ENCODE peak calls at places on chromosomes 2 and 18, in seven cellular contexts. S is tibial artery, P is cardiac fibroblast, U is K562, E is endodermal cell, Y is GM23338, Q is pancreas. X is an unnamed sample.

GRCh38 chr2:66696374-66696773 is 261.4 kb downstream of the MEIS1 start:
- DNase-seq in S (no peak), P (no peak), U (no peak), E (no peak), Y (no peak), Q (no peak), X (no peak)

GRCh38 chr2:160054984-160055725 is 7.3 kb downstream of the PLA2R1 start:
- DNase-seq in S (no peak), P (peak; percentile 74), U (no peak), E (peak; percentile 70), Y (peak; percentile 81), Q (no peak), X (peak; percentile 25)

GRCh38 chr2:152585830-152586484 is 131.3 kb downstream of the PRPF40A start:
- DNase-seq in S (peak; percentile 53), P (peak; percentile 94), U (peak; percentile 34), E (no peak), Y (no peak), Q (no peak), X (no peak)

GRCh38 chr2:135052997-135053474 is 944 bp downstream of the RAB3GAP1 start:
- DNase-seq in S (no peak), P (no peak), U (peak; percentile 24), E (peak; percentile 49), Y (peak; percentile 8), Q (no peak), X (no peak)

GRCh38 chr2:218366621-218367414 is 10.2 kb downstream of the CATIP start:
- DNase-seq in S (peak; percentile 19), P (no peak), U (peak; percentile 37), E (no peak), Y (no peak), Q (no peak), X (no peak)

GRCh38 chr2:208595386-208596275 is 189.0 kb downstream of the PTH2R start:
- DNase-seq in S (no peak), P (no peak), U (peak; percentile 75), E (no peak), Y (peak; percentile 17), Q (no peak), X (no peak)

GRCh38 chr2:187942876-187943275 is 348.8 kb upstream of the GULP1 start:
- DNase-seq in S (peak; percentile 24), P (peak; percentile 20), U (no peak), E (no peak), Y (no peak), Q (no peak), X (no peak)

GRCh38 chr2:142867161-142867560 is 10.3 kb upstream of the KYNU start:
- DNase-seq in S (no peak), P (no peak), U (no peak), E (no peak), Y (no peak), Q (no peak), X (no peak)

GRCh38 chr2:28063492-28063962 is 173.0 kb downstream of the BABAM2 start:
- DNase-seq in S (no peak), P (peak; percentile 21), U (no peak), E (no peak), Y (no peak), Q (no peak), X (no peak)

GRCh38 chr2:202375611-202376408 is at the start of gene BMPR2:
- DNase-seq in S (peak; percentile 91), P (peak; percentile 94), U (peak; percentile 88), E (peak; percentile 95), Y (peak; percentile 93), Q (peak; percentile 90), X (peak; percentile 90)

GRCh38 chr2:153388246-153388645 is 90.3 kb downstream of the RPRM start:
- DNase-seq in S (no peak), P (no peak), U (no peak), E (no peak), Y (no peak), Q (no peak), X (no peak)

GRCh38 chr2:27830616-27831120 is 59.1 kb downstream of the MRPL33 start:
- DNase-seq in S (no peak), P (no peak), U (no peak), E (no peak), Y (no peak), Q (no peak), X (no peak)

GRCh38 chr2:55137024-55137958 is 87.0 kb upstream of the RTN4 start:
- DNase-seq in S (no peak), P (no peak), U (no peak), E (no peak), Y (no peak), Q (no peak), X (no peak)

GRCh38 chr2:21773168-21773567 is 649.4 kb downstream of the TDRD15 start:
- DNase-seq in S (no peak), P (no peak), U (no peak), E (no peak), Y (no peak), Q (no peak), X (no peak)

GRCh38 chr2:227106845-227107759 is 56.9 kb downstream of the COL4A4 start:
- DNase-seq in S (no peak), P (peak; percentile 77), U (peak; percentile 54), E (peak; percentile 88), Y (peak; percentile 90), Q (peak; percentile 73), X (peak; percentile 62)

GRCh38 chr2:174878537-174879147 is 114.4 kb upstream of the CHRNA1 start:
- DNase-seq in S (no peak), P (peak; percentile 39), U (no peak), E (no peak), Y (no peak), Q (no peak), X (no peak)

GRCh38 chr18:1394966-1395365 is 490.3 kb downstream of the ADCYAP1 start:
- DNase-seq in S (no peak), P (no peak), U (no peak), E (no peak), Y (no peak), Q (no peak), X (no peak)

GRCh38 chr18:31278609-31279071 is 39.3 kb upstream of the DSG1 start:
- DNase-seq in S (no peak), P (peak; percentile 15), U (peak; percentile 51), E (no peak), Y (no peak), Q (no peak), X (no peak)

GRCh38 chr18:23837591-23837990 is 148.3 kb downstream of the LAMA3 start:
- DNase-seq in S (peak; percentile 72), P (peak; percentile 94), U (no peak), E (no peak), Y (no peak), Q (no peak), X (no peak)

GRCh38 chr2:12170151-12170550 is 423.7 kb downstream of the LPIN1 start:
- DNase-seq in S (no peak), P (no peak), U (no peak), E (no peak), Y (no peak), Q (no peak), X (no peak)

GRCh38 chr2:236712304-236712703 is 142.7 kb downstream of the ACKR3 start:
- DNase-seq in S (no peak), P (peak; percentile 37), U (no peak), E (no peak), Y (no peak), Q (no peak), X (no peak)

GRCh38 chr2:11043245-11043644 is 112.0 kb upstream of the SLC66A3 start:
- DNase-seq in S (no peak), P (no peak), U (no peak), E (peak; percentile 17), Y (no peak), Q (no peak), X (no peak)

GRCh38 chr2:22946553-22946952 is 438.4 kb upstream of the KLHL29 start:
- DNase-seq in S (no peak), P (no peak), U (no peak), E (no peak), Y (peak; percentile 21), Q (no peak), X (no peak)

GRCh38 chr2:127893494-127893893 is 7.7 kb upstream of the AMMECR1L start:
- DNase-seq in S (no peak), P (no peak), U (no peak), E (peak; percentile 79), Y (peak; percentile 56), Q (no peak), X (no peak)

GRCh38 chr2:157786663-157787363 is 89.3 kb downstream of the ACVR1 start:
- DNase-seq in S (no peak), P (peak; percentile 7), U (peak; percentile 91), E (no peak), Y (no peak), Q (no peak), X (no peak)

GRCh38 chr2:105257981-105258380 is 16.4 kb downstream of the GPR45 start:
- DNase-seq in S (no peak), P (no peak), U (no peak), E (no peak), Y (no peak), Q (no peak), X (no peak)

GRCh38 chr2:43707255-43707654 is 31.0 kb upstream of the C1GALT1C1L start:
- DNase-seq in S (peak; percentile 73), P (peak; percentile 86), U (peak; percentile 64), E (no peak), Y (no peak), Q (no peak), X (no peak)

GRCh38 chr2:33134086-33134763 is 187.5 kb downstream of the LTBP1 start:
- DNase-seq in S (peak; percentile 75), P (peak; percentile 95), U (peak; percentile 19), E (no peak), Y (peak; percentile 10), Q (peak; percentile 10), X (no peak)
- H3K4me3 ChIP-seq in S (peak overlapping the region; percentile 61), P (peak overlapping the region; percentile 82), U (no peak overlapping the region), E (no peak overlapping the region), Y (no peak overlapping the region), Q (no peak overlapping the region), X (no peak overlapping the region)

GRCh38 chr2:96267159-96267971 is 1.3 kb downstream of the CIAO1 start:
- DNase-seq in S (no peak), P (peak; percentile 44), U (peak; percentile 71), E (peak; percentile 86), Y (peak; percentile 72), Q (peak; percentile 38), X (peak; percentile 69)
- TF ChIP-seq CTCF in S (no peak), P (peak; percentile 35), U (peak; percentile 63), E (peak; percentile 68), Y (peak; percentile 50), Q (no peak), X (peak; percentile 68)

GRCh38 chr18:52183107-52183506 is 156.9 kb upstream of the DCC start:
- DNase-seq in S (no peak), P (no peak), U (no peak), E (no peak), Y (no peak), Q (no peak), X (no peak)
- H3K4me3 ChIP-seq in S (no peak overlapping the region), P (no peak overlapping the region), U (no peak overlapping the region), E (no peak overlapping the region), Y (no peak overlapping the region), Q (no peak overlapping the region), X (no peak overlapping the region)

DNA sequence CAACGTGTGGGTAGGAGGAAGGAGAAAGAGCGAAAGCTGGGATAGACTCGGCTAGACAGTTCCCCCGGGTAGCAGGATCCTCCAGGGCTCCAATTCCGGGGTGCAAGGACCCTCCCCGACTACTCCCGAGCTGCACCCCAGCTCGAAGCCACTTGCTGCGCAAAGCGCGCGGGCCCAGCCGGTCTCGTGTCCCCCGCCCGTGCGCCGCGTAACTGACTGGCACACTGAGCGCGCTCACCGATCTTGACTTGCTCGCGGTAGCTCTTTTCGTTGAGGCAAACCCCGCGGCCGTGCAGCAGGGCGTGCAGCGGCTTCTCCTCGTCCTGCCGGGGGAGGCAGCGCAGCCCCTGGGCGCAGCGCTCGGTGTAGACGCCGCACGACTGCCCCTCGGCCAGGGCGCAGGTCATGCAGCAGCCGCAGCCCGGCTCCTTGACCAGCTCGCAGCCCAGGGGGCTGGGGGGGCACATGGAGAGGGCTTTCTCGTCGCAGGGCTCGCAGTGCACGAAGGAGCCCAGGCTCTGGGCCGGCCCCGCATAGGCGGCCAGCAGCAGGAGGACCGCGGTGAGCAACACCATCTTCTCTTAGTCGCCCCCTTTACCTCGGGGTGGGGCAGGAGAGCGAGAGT is 1.0 kb downstream of the IGFBP5 start:
- DNase-seq in S (peak; percentile 67), P (peak; percentile 35), U (no peak), E (peak; percentile 91), Y (peak; percentile 84), Q (peak; percentile 34), X (peak; percentile 75)
- TF ChIP-seq CTCF in S (no peak), P (no peak), U (no peak), E (peak; percentile 36), Y (no peak), Q (no peak), X (peak; percentile 11)